ENCODE peak calls at places on chromosome 1, in eight cellular contexts. One of them, this sample, is unnamed.

GRCh38 chr1:39050001-39050400 is 23.9 kb downstream of the NDUFS5 start:
- DNase-seq in non-pigmented ciliary epithelial cell: no peak
- DNase-seq in Calu3: no peak
- DNase-seq in activated CD4-positive, alpha-beta T cell treated with anti-CD3 and anti-CD28 coated beads, Interleukin-2, amount 50 U/mL, for 48 hours: no peak
- DNase-seq in foreskin fibroblast: no peak
- DNase-seq in OCI-LY7: no peak
- DNase-seq in T47D: no peak
- DNase-seq in A549: no peak
- DNase-seq in this sample: no peak

GRCh38 chr1:8420318-8420717 is 102.4 kb downstream of the SLC45A1 start:
- DNase-seq in non-pigmented ciliary epithelial cell: no peak
- DNase-seq in Calu3: peak; percentile 35
- DNase-seq in activated CD4-positive, alpha-beta T cell treated with anti-CD3 and anti-CD28 coated beads, Interleukin-2, amount 50 U/mL, for 48 hours: no peak
- DNase-seq in foreskin fibroblast: no peak
- DNase-seq in OCI-LY7: no peak
- DNase-seq in T47D: no peak
- DNase-seq in A549: no peak
- DNase-seq in this sample: no peak

GRCh38 chr1:7853341-7854026 is 619 bp upstream of the UTS2 start:
- DNase-seq in non-pigmented ciliary epithelial cell: no peak
- DNase-seq in Calu3: no peak
- DNase-seq in activated CD4-positive, alpha-beta T cell treated with anti-CD3 and anti-CD28 coated beads, Interleukin-2, amount 50 U/mL, for 48 hours: no peak
- DNase-seq in foreskin fibroblast: no peak
- DNase-seq in OCI-LY7: no peak
- DNase-seq in T47D: no peak
- DNase-seq in A549: no peak
- DNase-seq in this sample: no peak

GRCh38 chr1:13593511-13594131 is 10.0 kb downstream of the PDPN start:
- DNase-seq in non-pigmented ciliary epithelial cell: peak; percentile 60
- DNase-seq in Calu3: no peak
- DNase-seq in activated CD4-positive, alpha-beta T cell treated with anti-CD3 and anti-CD28 coated beads, Interleukin-2, amount 50 U/mL, for 48 hours: no peak
- DNase-seq in foreskin fibroblast: peak; percentile 39
- DNase-seq in OCI-LY7: no peak
- DNase-seq in T47D: no peak
- DNase-seq in A549: no peak
- DNase-seq in this sample: no peak

GRCh38 chr1:94355485-94355980 is 62.7 kb upstream of the ABCD3 start:
- DNase-seq in non-pigmented ciliary epithelial cell: no peak
- DNase-seq in Calu3: no peak
- DNase-seq in activated CD4-positive, alpha-beta T cell treated with anti-CD3 and anti-CD28 coated beads, Interleukin-2, amount 50 U/mL, for 48 hours: no peak
- DNase-seq in foreskin fibroblast: no peak
- DNase-seq in OCI-LY7: no peak
- DNase-seq in T47D: no peak
- DNase-seq in A549: no peak
- DNase-seq in this sample: peak; percentile 78

GRCh38 chr1:162193815-162194214 is 124.3 kb downstream of the NOS1AP start:
- DNase-seq in non-pigmented ciliary epithelial cell: no peak
- DNase-seq in Calu3: no peak
- DNase-seq in activated CD4-positive, alpha-beta T cell treated with anti-CD3 and anti-CD28 coated beads, Interleukin-2, amount 50 U/mL, for 48 hours: no peak
- DNase-seq in foreskin fibroblast: no peak
- DNase-seq in OCI-LY7: no peak
- DNase-seq in T47D: no peak
- DNase-seq in A549: no peak
- DNase-seq in this sample: no peak

GRCh38 chr1:89622895-89623294 is 10.0 kb upstream of the LRRC8C start:
- DNase-seq in non-pigmented ciliary epithelial cell: no peak
- DNase-seq in Calu3: no peak
- DNase-seq in activated CD4-positive, alpha-beta T cell treated with anti-CD3 and anti-CD28 coated beads, Interleukin-2, amount 50 U/mL, for 48 hours: no peak
- DNase-seq in foreskin fibroblast: peak; percentile 62
- DNase-seq in OCI-LY7: no peak
- DNase-seq in T47D: no peak
- DNase-seq in A549: peak; percentile 25
- DNase-seq in this sample: no peak

GRCh38 chr1:21022279-21023040 is 154.2 kb downstream of the EIF4G3 start:
- DNase-seq in non-pigmented ciliary epithelial cell: peak; percentile 94
- DNase-seq in Calu3: peak; percentile 51
- DNase-seq in activated CD4-positive, alpha-beta T cell treated with anti-CD3 and anti-CD28 coated beads, Interleukin-2, amount 50 U/mL, for 48 hours: peak; percentile 11
- DNase-seq in foreskin fibroblast: peak; percentile 95
- DNase-seq in OCI-LY7: peak; percentile 11
- DNase-seq in T47D: peak; percentile 45
- DNase-seq in A549: peak; percentile 96
- DNase-seq in this sample: peak; percentile 49

GRCh38 chr1:199123615-199124014 is 484.8 kb downstream of the PTPRC start:
- DNase-seq in non-pigmented ciliary epithelial cell: peak; percentile 41
- DNase-seq in Calu3: no peak
- DNase-seq in activated CD4-positive, alpha-beta T cell treated with anti-CD3 and anti-CD28 coated beads, Interleukin-2, amount 50 U/mL, for 48 hours: no peak
- DNase-seq in foreskin fibroblast: peak; percentile 39
- DNase-seq in OCI-LY7: no peak
- DNase-seq in T47D: no peak
- DNase-seq in A549: no peak
- DNase-seq in this sample: no peak

GRCh38 chr1:14415396-14415795 is 183.1 kb upstream of the KAZN start:
- DNase-seq in non-pigmented ciliary epithelial cell: no peak
- DNase-seq in Calu3: no peak
- DNase-seq in activated CD4-positive, alpha-beta T cell treated with anti-CD3 and anti-CD28 coated beads, Interleukin-2, amount 50 U/mL, for 48 hours: peak; percentile 3
- DNase-seq in foreskin fibroblast: no peak
- DNase-seq in OCI-LY7: peak; percentile 74
- DNase-seq in T47D: no peak
- DNase-seq in A549: no peak
- DNase-seq in this sample: peak; percentile 3

GRCh38 chr1:226603976-226604845 is 55.6 kb downstream of the STUM start:
- DNase-seq in non-pigmented ciliary epithelial cell: no peak
- DNase-seq in Calu3: no peak
- DNase-seq in activated CD4-positive, alpha-beta T cell treated with anti-CD3 and anti-CD28 coated beads, Interleukin-2, amount 50 U/mL, for 48 hours: no peak
- DNase-seq in foreskin fibroblast: peak; percentile 38
- DNase-seq in OCI-LY7: no peak
- DNase-seq in T47D: peak; percentile 70
- DNase-seq in A549: no peak
- DNase-seq in this sample: peak; percentile 64

GRCh38 chr1:42815938-42816599 is 853 bp upstream of the ERMAP start:
- DNase-seq in non-pigmented ciliary epithelial cell: no peak
- DNase-seq in Calu3: peak; percentile 2
- DNase-seq in activated CD4-positive, alpha-beta T cell treated with anti-CD3 and anti-CD28 coated beads, Interleukin-2, amount 50 U/mL, for 48 hours: peak; percentile 16
- DNase-seq in foreskin fibroblast: peak; percentile 30
- DNase-seq in OCI-LY7: peak; percentile 3
- DNase-seq in T47D: no peak
- DNase-seq in A549: no peak
- DNase-seq in this sample: no peak

GRCh38 chr1:65146908-65147423 is 1.0 kb upstream of the AK4 start:
- DNase-seq in non-pigmented ciliary epithelial cell: no peak
- DNase-seq in Calu3: no peak
- DNase-seq in activated CD4-positive, alpha-beta T cell treated with anti-CD3 and anti-CD28 coated beads, Interleukin-2, amount 50 U/mL, for 48 hours: no peak
- DNase-seq in foreskin fibroblast: no peak
- DNase-seq in OCI-LY7: no peak
- DNase-seq in T47D: no peak
- DNase-seq in A549: no peak
- DNase-seq in this sample: no peak

GRCh38 chr1:166079276-166079675 is 87.5 kb downstream of the FAM78B start:
- DNase-seq in non-pigmented ciliary epithelial cell: no peak
- DNase-seq in Calu3: no peak
- DNase-seq in activated CD4-positive, alpha-beta T cell treated with anti-CD3 and anti-CD28 coated beads, Interleukin-2, amount 50 U/mL, for 48 hours: no peak
- DNase-seq in foreskin fibroblast: no peak
- DNase-seq in OCI-LY7: no peak
- DNase-seq in T47D: no peak
- DNase-seq in A549: no peak
- DNase-seq in this sample: no peak

This sample was measured in Caco-2.